ENCODE peak calls at places on chromosomes 6 and 20, in six cellular contexts. E, J, O, F, C and D are unnamed samples.

GRCh38 chr20:51338692-51339440 is 203.7 kb downstream of the NFATC2 start:
- DNase-seq in E (no peak), J (no peak), O (no peak), F (no peak), C (no peak), D (no peak)

GRCh38 chr6:158751842-158752424 is 67.2 kb downstream of the EZR start:
- DNase-seq in E (no peak), J (no peak), O (no peak), F (peak), C (no peak), D (no peak)

GRCh38 chr6:168075787-168076202 is 3.2 kb downstream of the FRMD1 start:
- DNase-seq in E (no peak), J (no peak), O (no peak), F (no peak), C (no peak), D (no peak)

GRCh38 chr6:89921691-89922090 is 27.4 kb downstream of the GJA10 start:
- DNase-seq in E (no peak), J (no peak), O (no peak), F (no peak), C (no peak), D (no peak)

GRCh38 chr20:43662943-43663655 is 3.8 kb upstream of the MYBL2 start:
- DNase-seq in E (no peak), J (no peak), O (no peak), F (no peak), C (no peak), D (no peak)

GRCh38 chr6:28218312-28219248 is 6.5 kb upstream of the ZSCAN9 start:
- DNase-seq in E (no peak), J (peak), O (no peak), F (peak), C (no peak), D (no peak)

GRCh38 chr20:8435251-8436035 is 303.4 kb downstream of the PLCB1 start:
- DNase-seq in E (no peak), J (no peak), O (no peak), F (no peak), C (no peak), D (no peak)

GRCh38 chr6:2030682-2031244 is 214.6 kb downstream of the GMDS start:
- DNase-seq in E (no peak), J (no peak), O (no peak), F (no peak), C (no peak), D (no peak)

GRCh38 chr6:159311618-159312017 is 142.4 kb downstream of the FNDC1 start:
- DNase-seq in E (no peak), J (no peak), O (no peak), F (no peak), C (no peak), D (no peak)

GRCh38 chr20:63898882-63899558 is 4.1 kb downstream of the DNAJC5 start:
- DNase-seq in E (no peak), J (peak), O (no peak), F (no peak), C (no peak), D (no peak)

DNA sequence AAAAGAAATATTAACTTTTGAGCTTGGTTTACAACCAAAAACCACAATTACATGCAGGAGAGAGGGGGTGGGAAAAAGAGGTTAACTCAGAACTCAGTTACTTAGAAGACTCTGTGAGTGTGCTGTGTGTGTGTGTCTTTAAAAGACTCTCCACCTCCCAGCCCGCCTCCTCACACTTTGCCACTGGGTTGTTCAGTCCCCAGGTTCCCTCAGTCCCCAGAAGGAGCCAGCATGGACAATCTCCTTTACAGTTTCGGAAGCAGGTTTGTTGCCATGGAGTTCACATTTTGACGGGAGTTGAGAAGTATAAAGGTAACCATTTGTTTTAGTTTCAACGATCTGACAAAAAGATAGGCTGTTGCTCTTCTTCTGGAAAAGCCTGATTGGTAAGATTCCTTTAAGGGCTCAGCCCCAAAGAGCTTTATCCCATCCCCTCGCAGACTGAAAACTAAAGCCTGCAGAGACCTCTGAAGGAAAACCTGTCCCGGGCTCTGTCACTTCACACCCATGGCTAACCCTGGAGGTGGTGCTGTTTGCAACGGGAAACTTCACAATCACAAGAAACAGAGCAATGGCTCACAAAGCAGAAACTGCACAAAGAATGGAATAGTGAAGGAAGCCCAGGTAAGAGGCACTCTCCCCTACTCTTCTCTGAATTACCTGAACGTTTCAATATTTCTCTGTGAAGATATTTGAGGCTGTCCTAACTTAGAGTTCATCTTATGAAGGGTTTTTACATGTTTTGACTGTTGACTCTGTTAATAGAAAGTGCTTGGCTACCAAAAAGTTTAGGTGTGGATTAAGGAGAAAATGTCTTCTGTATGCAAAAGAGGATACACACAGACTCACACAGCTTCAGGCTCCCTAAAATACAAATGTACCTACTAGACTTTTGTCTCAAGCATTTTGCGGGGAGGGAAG is at the start of gene SPTLC3:
- DNase-seq in E (no peak), J (peak), O (peak), F (peak), C (no peak), D (peak)
- TF ChIP-seq CTCF in E (no peak), J (no peak), O (no peak), F (peak), C (no peak), D (peak)

DNA sequence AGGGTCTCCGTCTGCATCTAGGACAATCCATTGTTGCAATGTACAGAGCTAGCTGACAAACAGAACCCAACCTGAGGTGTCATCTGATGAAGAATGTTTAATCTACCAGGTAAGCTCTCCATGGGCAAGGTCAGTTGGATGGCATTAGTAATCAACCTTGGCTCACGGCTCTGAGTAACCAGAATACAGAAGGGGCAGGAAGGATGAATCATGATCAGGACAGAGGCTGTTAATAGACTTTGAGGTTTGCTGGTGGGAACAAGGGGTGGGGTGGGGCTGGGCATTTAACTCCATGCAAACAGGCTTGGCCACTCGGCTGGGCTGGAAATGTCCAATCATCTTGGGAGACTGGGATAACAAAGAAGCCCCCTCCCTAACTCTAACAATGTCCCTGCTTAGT is 77.1 kb upstream of the MRPS10 start:
- DNase-seq in E (no peak), J (peak), O (no peak), F (no peak), C (no peak), D (peak)
- H3K4me3 ChIP-seq in E (no peak), J (no peak), O (no peak), F (no peak), C (no peak), D (no peak)

DNA sequence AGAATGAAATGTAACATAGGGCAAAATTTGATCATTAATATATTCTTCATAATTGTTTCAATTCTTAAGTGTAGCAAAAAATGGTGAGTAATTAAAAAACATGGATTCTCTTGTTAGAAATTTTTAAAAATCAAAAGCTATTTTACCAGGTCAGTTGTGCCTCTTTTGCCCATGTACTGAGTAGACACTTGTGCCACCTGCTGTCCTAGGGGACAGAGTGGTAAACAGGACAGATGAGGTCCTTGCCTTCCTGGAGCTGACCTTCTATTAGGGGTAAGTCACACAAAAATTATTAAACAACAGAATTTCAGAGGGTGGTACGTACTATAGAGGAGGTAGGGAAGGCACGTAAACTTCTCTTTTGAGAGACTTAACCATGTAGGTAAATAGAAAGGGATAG is 6.5 kb downstream of the RNF24 start:
- DNase-seq in E (no peak), J (no peak), O (no peak), F (no peak), C (no peak), D (no peak)
- TF ChIP-seq CTCF in E (no peak), J (no peak), O (no peak), F (no peak), C (no peak), D (peak)

DNA sequence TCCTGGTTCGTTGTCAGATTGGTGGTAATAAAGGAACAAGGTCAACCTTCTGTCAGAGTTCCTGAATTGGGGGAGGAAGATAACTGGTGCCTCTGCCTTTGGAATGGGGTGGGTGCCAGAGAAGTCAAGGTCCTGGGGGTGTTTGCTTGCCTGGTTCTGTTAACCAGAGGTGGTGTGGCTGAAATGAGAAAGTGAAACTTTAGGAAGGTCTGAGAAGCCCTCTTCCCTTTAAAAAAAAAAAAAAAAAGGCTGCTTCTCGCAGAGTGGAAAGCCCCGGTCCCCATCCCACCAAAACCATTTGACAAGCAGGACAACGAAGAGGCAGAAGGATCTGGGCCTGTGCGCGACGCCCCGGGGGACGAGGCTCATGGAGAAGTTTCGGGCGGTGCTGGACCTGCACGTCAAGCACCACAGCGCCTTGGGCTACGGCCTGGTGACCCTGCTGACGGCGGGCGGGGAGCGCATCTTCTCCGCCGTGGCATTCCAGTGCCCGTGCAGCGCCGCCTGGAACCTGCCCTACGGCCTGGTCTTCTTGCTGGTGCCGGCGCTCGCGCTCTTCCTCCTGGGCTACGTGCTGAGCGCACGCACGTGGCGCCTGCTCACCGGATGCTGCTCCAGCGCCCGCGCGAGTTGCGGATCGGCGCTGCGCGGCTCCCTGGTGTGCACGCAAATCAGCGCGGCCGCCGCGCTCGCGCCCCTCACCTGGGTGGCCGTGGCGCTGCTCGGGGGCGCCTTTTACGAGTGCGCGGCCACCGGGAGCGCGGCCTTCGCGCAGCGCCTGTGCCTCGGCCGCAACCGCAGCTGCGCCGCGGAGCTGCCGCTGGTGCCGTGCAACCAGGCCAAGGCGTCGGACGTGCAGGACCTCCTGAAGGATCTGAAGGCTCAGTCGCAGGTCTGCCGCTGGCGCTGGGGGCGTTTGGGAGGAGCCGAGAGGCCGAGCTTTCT is 660 bp downstream of the CALHM6 start:
- DNase-seq in E (no peak), J (peak), O (no peak), F (peak), C (no peak), D (no peak)
- H3K4me3 ChIP-seq in E (peak), J (peak), O (peak), F (peak), C (peak), D (peak)

GRCh38 chr6:74222768-74223321 is 526.8 kb downstream of the CD109 start:
- DNase-seq in E (peak), J (no peak), O (no peak), F (no peak), C (no peak), D (peak)
- TF ChIP-seq CTCF in E (no peak), J (no peak), O (no peak), F (no peak), C (no peak), D (no peak)

GRCh38 chr20:21102252-21102609 is 3.9 kb downstream of the LINC00237 start:
- DNase-seq in E (no peak), J (peak), O (no peak), F (peak), C (no peak), D (no peak)

GRCh38 chr20:21100590-21101452 is 5.3 kb downstream of the LINC00237 start:
- DNase-seq in E (no peak), J (peak), O (no peak), F (no peak), C (no peak), D (no peak)

GRCh38 chr20:21101453-21102251 is 4.5 kb downstream of the LINC00237 start:
- DNase-seq in E (no peak), J (peak), O (no peak), F (peak), C (no peak), D (no peak)

GRCh38 chr20:21102691-21103311 is 3.4 kb downstream of the LINC00237 start:
- DNase-seq in E (no peak), J (peak), O (no peak), F (peak), C (no peak), D (no peak)

GRCh38 chr20:21099653-21100589 is 6.2 kb downstream of the LINC00237 start:
- DNase-seq in E (no peak), J (peak), O (no peak), F (peak), C (no peak), D (no peak)
- H3K4me3 ChIP-seq in E (peak), J (peak), O (peak), F (peak), C (peak), D (peak)

GRCh38 chr6:91144161-91144560 is 557.3 kb upstream of the MAP3K7 start:
- DNase-seq in E (no peak), J (no peak), O (no peak), F (no peak), C (no peak), D (no peak)

GRCh38 chr6:91137286-91137685 is 550.4 kb upstream of the MAP3K7 start:
- DNase-seq in E (no peak), J (no peak), O (no peak), F (no peak), C (no peak), D (no peak)

GRCh38 chr6:91141352-91141751 is 554.5 kb upstream of the MAP3K7 start:
- DNase-seq in E (no peak), J (peak), O (no peak), F (no peak), C (no peak), D (no peak)

GRCh38 chr6:91142154-91142553 is 555.3 kb upstream of the MAP3K7 start:
- DNase-seq in E (no peak), J (no peak), O (no peak), F (no peak), C (no peak), D (no peak)
- TF ChIP-seq CTCF in E (no peak), J (no peak), O (no peak), F (no peak), C (no peak), D (no peak)

GRCh38 chr6:68059261-68059660 is 575.8 kb upstream of the ADGRB3 start:
- DNase-seq in E (no peak), J (no peak), O (no peak), F (no peak), C (no peak), D (no peak)

GRCh38 chr6:68054776-68055175 is 580.3 kb upstream of the ADGRB3 start:
- DNase-seq in E (no peak), J (no peak), O (no peak), F (no peak), C (no peak), D (no peak)

DNA sequence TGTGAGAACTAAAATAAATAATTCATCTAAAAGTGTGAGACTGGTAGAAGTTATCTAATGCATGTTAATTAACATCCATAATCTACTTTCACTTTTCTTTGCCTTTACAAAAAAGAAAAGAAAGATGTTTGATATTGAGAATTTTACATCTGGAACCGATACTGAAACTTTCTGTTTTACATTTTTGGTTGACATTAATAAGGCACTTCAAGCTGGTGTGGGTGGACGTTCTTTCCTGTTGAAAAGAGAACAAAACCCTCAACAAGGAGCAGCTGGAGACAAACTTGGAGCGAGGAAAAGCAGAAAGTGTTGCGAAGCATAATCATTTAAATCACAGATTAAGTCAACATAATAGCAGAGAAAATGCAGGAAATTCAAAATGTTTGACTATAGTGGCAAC is 575.2 kb upstream of the ADGRB3 start:
- DNase-seq in E (no peak), J (no peak), O (no peak), F (no peak), C (no peak), D (no peak)
- H3K4me3 ChIP-seq in E (no peak), J (no peak), O (no peak), F (no peak), C (no peak), D (no peak)

GRCh38 chr6:152993847-152994246 is 8.7 kb downstream of the MTRF1L start:
- DNase-seq in E (no peak), J (no peak), O (no peak), F (no peak), C (no peak), D (no peak)

DNA sequence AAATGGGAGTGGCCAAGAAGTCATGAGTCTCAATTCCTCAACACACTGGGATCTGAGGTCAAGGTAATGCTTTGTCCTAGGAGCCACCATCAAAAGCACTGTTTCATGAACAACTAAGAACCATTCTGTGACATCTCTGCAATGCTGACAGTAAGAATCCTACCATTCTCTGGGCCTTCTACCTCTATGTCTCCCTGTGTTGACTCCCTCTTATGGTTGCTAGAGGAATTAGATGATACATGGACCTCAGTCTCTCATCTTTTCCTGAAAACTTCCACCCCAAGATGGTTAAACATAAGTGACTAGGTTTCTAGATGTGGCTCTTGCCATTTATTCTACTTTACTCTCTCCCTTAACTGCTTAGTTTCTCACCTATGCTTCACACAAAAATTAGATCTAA is 9.1 kb downstream of the MTRF1L start:
- DNase-seq in E (no peak), J (peak), O (no peak), F (no peak), C (no peak), D (no peak)
- TF ChIP-seq CTCF in E (no peak), J (peak), O (no peak), F (no peak), C (peak), D (peak)